ENCODE peak calls at places on chromosomes 7 and 10, in four cellular contexts. B, Z, D and Y are unnamed samples.

GRCh38 chr7:123966936-123967335 is 41.9 kb downstream of the SPAM1 start:
- DNase-seq in Z (no peak), B (peak; percentile 69), D (peak; percentile 71), Y (no peak)

GRCh38 chr7:50676079-50676478 is 106.6 kb downstream of the GRB10 start:
- DNase-seq in B (no peak), Z (no peak), D (no peak), Y (no peak)

GRCh38 chr7:97298561-97298960 is 181.1 kb downstream of the SDHAF3 start:
- DNase-seq in Z (no peak), D (no peak), B (no peak), Y (no peak)

GRCh38 chr10:95831076-95831475 is 75.1 kb downstream of the ENTPD1 start:
- DNase-seq in B (no peak), Z (no peak), D (no peak), Y (no peak)

GRCh38 chr7:149432121-149432691 is 28.7 kb downstream of the ZNF777 start:
- DNase-seq in Z (no peak), B (no peak), D (no peak), Y (no peak)

GRCh38 chr7:27129729-27130539 is 623 bp downstream of the HOXA4 start:
- DNase-seq in D (no peak), B (no peak), Z (peak; percentile 17), Y (peak; percentile 43)

GRCh38 chr10:25682203-25682950 is 251.7 kb upstream of the MYO3A start:
- DNase-seq in B (peak; percentile 40), D (peak; percentile 91), Z (no peak), Y (peak; percentile 32)

GRCh38 chr7:16421333-16422099 is at the start of gene CRPPA:
- DNase-seq in D (peak; percentile 58), Z (peak; percentile 21), B (no peak), Y (peak; percentile 82)

GRCh38 chr10:6755891-6756460 is 175.9 kb upstream of the PRKCQ start:
- DNase-seq in D (no peak), Z (no peak), B (peak; percentile 80), Y (no peak)

GRCh38 chr10:123514996-123515395 is 151.2 kb upstream of the GPR26 start:
- DNase-seq in B (no peak), D (no peak), Z (no peak), Y (no peak)

GRCh38 chr10:56116684-56117083 is 244.4 kb downstream of the ZWINT start:
- DNase-seq in Z (no peak), D (no peak), B (no peak), Y (peak; percentile 6)

GRCh38 chr7:28813238-28813962 is 144.7 kb downstream of the TRIL start:
- DNase-seq in B (no peak), Z (no peak), D (peak; percentile 13), Y (peak; percentile 11)

GRCh38 chr7:47375590-47375989 is 206.3 kb downstream of the TNS3 start:
- DNase-seq in D (peak; percentile 18), B (no peak), Z (no peak), Y (no peak)

GRCh38 chr7:10469476-10469875 is 504.2 kb upstream of the PHF14 start:
- DNase-seq in Z (no peak), B (no peak), D (no peak), Y (no peak)

GRCh38 chr10:104067525-104067924 is 18.2 kb downstream of the COL17A1 start:
- DNase-seq in D (no peak), B (no peak), Z (no peak), Y (no peak)

GRCh38 chr7:2800923-2801682 is 43.0 kb downstream of the GNA12 start:
- DNase-seq in B (peak; percentile 37), Z (no peak), D (peak; percentile 89), Y (no peak)

GRCh38 chr7:5634107-5634950 is 147.1 kb downstream of the RNF216 start:
- DNase-seq in Z (no peak), D (peak; percentile 77), B (peak; percentile 98), Y (peak; percentile 99)

GRCh38 chr7:91916068-91916440 is 24.6 kb upstream of the AKAP9 start:
- DNase-seq in Z (no peak), D (no peak), B (no peak), Y (no peak)

GRCh38 chr10:14605231-14605925 is 169.3 kb downstream of the FAM107B start:
- DNase-seq in D (peak; percentile 51), B (no peak), Z (no peak), Y (no peak)

GRCh38 chr10:101235766-101236165 is 6.5 kb upstream of the LBX1 start:
- DNase-seq in Z (no peak), B (no peak), D (no peak), Y (no peak)

GRCh38 chr7:79282051-79282694 is 171.3 kb downstream of the MAGI2 start:
- DNase-seq in B (peak; percentile 65), D (peak; percentile 83), Z (no peak), Y (peak; percentile 59)

GRCh38 chr7:29843738-29844137 is 37.4 kb downstream of the WIPF3 start:
- DNase-seq in Z (no peak), B (no peak), D (no peak), Y (no peak)

DNA sequence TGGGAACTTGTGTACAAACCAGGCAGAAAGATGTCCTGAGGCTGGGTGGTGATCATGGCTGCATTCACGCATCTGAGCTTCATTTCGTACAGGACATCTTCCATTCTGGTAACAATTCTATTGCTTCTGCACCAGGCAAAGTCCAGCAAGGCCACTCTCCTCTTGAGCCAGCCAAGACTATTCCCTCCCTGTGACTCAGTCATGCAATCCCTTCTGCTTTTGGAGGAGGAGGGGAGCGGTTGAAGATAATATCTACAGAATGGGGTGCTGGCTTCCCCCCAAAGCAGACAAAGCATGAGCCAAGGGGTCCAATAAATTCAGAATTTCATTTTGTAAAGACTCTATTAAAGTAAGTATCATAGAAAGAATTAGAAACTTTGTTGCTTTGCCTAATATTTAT is 374.6 kb downstream of the PHTF2 start:
- DNase-seq in D (no peak), B (no peak), Z (no peak), Y (no peak)
- H3K4me3 ChIP-seq in D (no peak overlapping the region), B (no peak overlapping the region), Z (no peak overlapping the region), Y (no peak overlapping the region)

GRCh38 chr10:79349072-79349491 is 1.8 kb downstream of the PPIF start:
- DNase-seq in D (no peak), Z (no peak), B (no peak), Y (no peak)
- H3K4me1 ChIP-seq in D (peaks cover 38% of the 10 kb centered on the region), Z (peaks cover 9% of the 10 kb centered on the region), B (peaks cover 10% of the 10 kb centered on the region), Y (peaks cover 11% of the 10 kb centered on the region)

GRCh38 chr7:101124376-101125056 is 2.4 kb upstream of the SERPINE1 start:
- DNase-seq in D (peak; percentile 91), B (peak; percentile 41), Z (no peak), Y (peak; percentile 76)

GRCh38 chr7:101127460-101128039 is 646 bp downstream of the SERPINE1 start:
- DNase-seq in D (no peak), B (no peak), Z (no peak), Y (no peak)

GRCh38 chr7:101128040-101128834 is 1.3 kb downstream of the SERPINE1 start:
- DNase-seq in B (no peak), D (peak; percentile 51), Z (no peak), Y (no peak)

GRCh38 chr7:101126651-101127459 is at the start of gene SERPINE1:
- DNase-seq in Z (peak; percentile 62), B (peak; percentile 93), D (peak; percentile 100), Y (peak; percentile 94)

GRCh38 chr7:101125989-101126650 is 784 bp upstream of the SERPINE1 start:
- DNase-seq in Z (peak; percentile 50), B (no peak), D (peak; percentile 90), Y (peak; percentile 69)
- H3K4me3 ChIP-seq in Z (no peak overlapping the region), B (no peak overlapping the region), D (no peak overlapping the region), Y (peak overlapping the region; percentile 34)

DNA sequence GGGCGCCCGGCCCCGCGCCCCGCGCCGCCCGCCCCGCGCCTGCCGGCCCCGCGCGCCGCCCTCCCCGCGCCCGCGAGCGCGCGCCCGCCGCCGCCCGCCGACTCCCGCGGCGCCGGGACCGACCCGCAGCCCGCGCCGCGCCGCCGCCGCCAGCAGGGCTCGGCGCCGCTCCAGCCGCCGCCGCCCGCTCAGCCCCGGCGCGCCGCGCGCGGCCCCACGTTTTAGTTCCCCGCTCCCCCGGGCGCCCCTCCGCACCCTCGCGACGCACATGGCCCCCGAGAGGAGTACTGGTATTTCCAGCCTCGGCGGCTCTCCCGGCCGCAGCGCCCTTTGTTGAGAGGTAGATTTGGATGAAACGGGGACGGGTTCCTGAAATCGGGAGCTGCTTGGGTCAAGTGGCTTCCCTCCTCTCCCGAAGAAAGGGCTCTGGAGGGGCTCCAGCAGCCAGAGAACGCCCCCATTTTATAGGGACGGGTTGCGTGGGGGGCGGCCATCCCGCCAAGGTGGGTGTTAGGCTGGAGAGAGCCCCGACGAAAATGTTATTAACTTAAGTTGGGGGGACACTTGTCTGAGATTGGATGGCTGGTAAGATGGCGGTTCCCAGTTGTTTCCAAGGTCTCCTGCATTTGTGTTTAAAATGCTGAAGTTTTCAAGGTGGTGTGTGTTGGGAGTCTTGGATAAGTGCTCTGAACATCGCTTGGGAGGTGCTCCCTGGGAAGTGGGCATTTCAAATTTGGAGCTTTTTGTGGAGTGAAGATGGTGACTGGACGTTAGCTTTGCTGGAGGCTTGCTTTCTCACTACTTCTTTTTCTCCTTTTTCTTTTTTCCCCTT is 1.1 kb downstream of the BMI1 start:
- DNase-seq in Z (peak; percentile 24), B (no peak), D (peak; percentile 32), Y (peak; percentile 45)
- H3K4me1 ChIP-seq in Z (peaks cover 9% of the 10 kb centered on the region), B (peaks cover 40% of the 10 kb centered on the region), D (peaks cover 20% of the 10 kb centered on the region), Y (peaks cover 33% of the 10 kb centered on the region)